ENCODE peak calls at places on chromosomes 5 and 9, in five cellular contexts. Y is CD4-positive, alpha-beta T cell; Q is activated naive CD8-positive, alpha-beta T cell treated with anti-CD3 and anti-CD28 coated beads, Interleukin-2, amount 50 U/mL, for 16 hours; P is stimulated activated CD8-positive, alpha-beta memory T cell treated with anti-CD3 and anti-CD28 coated beads, Interleukin-12 subunit alpha, Interleukin-12 subunit beta, amount 100 ng/mL, for 4 hours; S is AG04450. D is an unnamed sample.

GRCh38 chr5:174399411-174399810 is 325.0 kb upstream of the MSX2 start:
- DNase-seq in Y (no peak), Q (no peak), P (no peak), S (no peak), D (no peak)

GRCh38 chr5:2047341-2047927 is 164.7 kb upstream of the IRX4 start:
- DNase-seq in Y (no peak), Q (no peak), P (no peak), S (no peak), D (no peak)

GRCh38 chr5:16886366-16886736 is 49.7 kb downstream of the MYO10 start:
- DNase-seq in Y (no peak), Q (no peak), P (no peak), S (peak; percentile 39), D (no peak)

GRCh38 chr9:33878691-33879366 is 61.9 kb downstream of the UBE2R2 start:
- DNase-seq in Y (no peak), Q (no peak), P (no peak), S (no peak), D (no peak)

GRCh38 chr5:14739538-14739937 is 75.0 kb downstream of the OTULIN start:
- DNase-seq in Y (no peak), Q (no peak), P (no peak), S (no peak), D (no peak)

GRCh38 chr9:536597-537511 is 304.6 kb upstream of the DMRT1 start:
- DNase-seq in Y (no peak), Q (no peak), P (no peak), S (no peak), D (no peak)

GRCh38 chr9:117414220-117414905 is 494 bp downstream of the ASTN2 start:
- DNase-seq in Y (no peak), Q (no peak), P (no peak), S (no peak), D (no peak)

GRCh38 chr9:133619791-133620190 is 10.6 kb upstream of the FAM163B start:
- DNase-seq in Y (peak; percentile 52), Q (peak; percentile 12), P (peak; percentile 31), S (no peak), D (no peak)

GRCh38 chr9:134912126-134912840 is 5.4 kb downstream of the FCN1 start:
- DNase-seq in Y (no peak), Q (no peak), P (no peak), S (no peak), D (no peak)

GRCh38 chr5:143024227-143024920 is 254.2 kb downstream of the ARHGAP26 start:
- DNase-seq in Y (no peak), Q (no peak), P (no peak), S (no peak), D (no peak)

GRCh38 chr9:38057416-38058195 is 11.4 kb downstream of the SHB start:
- DNase-seq in Y (no peak), Q (no peak), P (no peak), S (no peak), D (no peak)

GRCh38 chr5:154937718-154938466 is at the start of gene GEMIN5:
- DNase-seq in Y (peak; percentile 75), Q (peak; percentile 61), P (peak; percentile 70), S (peak; percentile 61), D (peak; percentile 46)

GRCh38 chr9:86765040-86765343 is 182.3 kb downstream of the GAS1 start:
- DNase-seq in Y (no peak), Q (no peak), P (no peak), S (no peak), D (no peak)

GRCh38 chr9:18767141-18767540 is 265.9 kb downstream of the SAXO1 start:
- DNase-seq in Y (no peak), Q (no peak), P (no peak), S (no peak), D (no peak)

GRCh38 chr5:153223376-153223775 is 267.1 kb upstream of the GRIA1 start:
- DNase-seq in Y (no peak), Q (no peak), P (no peak), S (no peak), D (no peak)

D was measured in AG09319.